ENCODE peak calls at places on chromosomes 12 and 14, in five cellular contexts. B is neural progenitor cell, N is fibroblast of lung, J is HepG2, R is PC-3. T is an unnamed sample.
A peak's percentile ranks its signal among the peaks of the same experiment; 100 is the strongest.

GRCh38 chr14:70045715-70046535 is 142.8 kb downstream of the SLC8A3 start:
- DNase-seq in B (peak; percentile 84), R (peak; percentile 82), J (peak; percentile 73), N (peak; percentile 44), T (peak; percentile 88)

GRCh38 chr12:110581951-110582285 is 1.2 kb downstream of the PPTC7 start:
- DNase-seq in R (peak; percentile 40), N (peak; percentile 25), B (no peak), J (no peak), T (no peak)

GRCh38 chr14:36580856-36581831 is 1.3 kb downstream of the NKX2-8 start:
- DNase-seq in J (no peak), N (peak; percentile 15), B (peak; percentile 83), R (peak; percentile 48), T (peak; percentile 67)

GRCh38 chr12:96456265-96456974 is 33.0 kb upstream of the CFAP54 start:
- DNase-seq in B (no peak), J (no peak), N (no peak), R (no peak), T (no peak)

GRCh38 chr12:77225373-77225772 is 160.0 kb upstream of the E2F7 start:
- DNase-seq in B (peak; percentile 27), J (peak; percentile 36), N (no peak), R (no peak), T (peak; percentile 21)

GRCh38 chr12:57390174-57390573 is 40.7 kb downstream of the R3HDM2 start:
- DNase-seq in J (no peak), N (no peak), R (no peak), B (no peak), T (no peak)

GRCh38 chr12:53659011-53659551 is 16.8 kb downstream of the ATP5MC2 start:
- DNase-seq in B (peak; percentile 87), N (peak; percentile 93), J (peak; percentile 96), R (peak; percentile 95), T (peak; percentile 68)

GRCh38 chr12:7459973-7460372 is 16.0 kb upstream of the CD163L1 start:
- DNase-seq in B (no peak), R (no peak), J (no peak), N (no peak), T (no peak)

GRCh38 chr14:61737913-61738312 is 24.3 kb upstream of the SNAPC1 start:
- DNase-seq in N (no peak), R (no peak), B (no peak), J (no peak), T (no peak)

GRCh38 chr12:32312049-32312670 is 87.2 kb upstream of the FGD4 start:
- DNase-seq in R (peak; percentile 68), N (peak; percentile 84), J (peak; percentile 42), B (peak; percentile 68), T (peak; percentile 81)

GRCh38 chr14:97301931-97302559 is 504.9 kb downstream of the VRK1 start:
- DNase-seq in B (peak; percentile 31), J (no peak), N (no peak), R (no peak), T (no peak)

GRCh38 chr12:6647083-6647604 is at the start of gene ACRBP:
- DNase-seq in J (no peak), R (no peak), N (peak; percentile 43), B (peak; percentile 87), T (peak; percentile 69)

GRCh38 chr12:93784339-93785086 is 107.3 kb downstream of the CRADD start:
- DNase-seq in R (peak; percentile 79), B (peak; percentile 72), N (peak; percentile 89), J (peak; percentile 25), T (peak; percentile 34)

GRCh38 chr14:23153891-23154796 is 29.3 kb downstream of the SLC7A8 start:
- DNase-seq in R (no peak), N (peak; percentile 55), B (peak; percentile 46), J (no peak), T (peak; percentile 74)

GRCh38 chr12:100675432-100675831 is 101.9 kb downstream of the GAS2L3 start:
- DNase-seq in R (peak; percentile 77), N (peak; percentile 67), B (no peak), J (no peak), T (peak; percentile 43)

GRCh38 chr12:78146365-78146772 is 315.7 kb downstream of the NAV3 start:
- DNase-seq in B (peak; percentile 50), R (peak; percentile 47), N (peak; percentile 74), J (peak; percentile 15), T (peak; percentile 52)

GRCh38 chr12:116524311-116524710 is 34.9 kb upstream of the MAP1LC3B2 start:
- DNase-seq in J (no peak), R (no peak), B (no peak), N (no peak), T (no peak)

GRCh38 chr14:21436567-21437062 is 19.3 kb downstream of the CHD8 start:
- DNase-seq in B (no peak), R (no peak), N (peak; percentile 7), J (no peak), T (no peak)

GRCh38 chr12:15629761-15630160 is 159.4 kb downstream of the EPS8 start:
- DNase-seq in B (no peak), N (peak; percentile 68), R (peak; percentile 75), J (no peak), T (no peak)

GRCh38 chr12:55847603-55848329 is 5.0 kb upstream of the MMP19 start:
- DNase-seq in R (peak; percentile 23), N (peak; percentile 100), J (peak; percentile 26), B (no peak), T (peak; percentile 91)

GRCh38 chr12:89346741-89347324 is 5.5 kb downstream of the DUSP6 start:
- DNase-seq in J (peak; percentile 42), B (peak; percentile 43), N (peak; percentile 71), R (peak; percentile 56), T (no peak)
- H3K4me2 ChIP-seq in J (peak overlapping the region; percentile 94), B (peak overlapping the region; percentile 76), N (peak overlapping the region; percentile 78), R (peak overlapping the region; percentile 91), T (peak overlapping the region; percentile 3)

DNA sequence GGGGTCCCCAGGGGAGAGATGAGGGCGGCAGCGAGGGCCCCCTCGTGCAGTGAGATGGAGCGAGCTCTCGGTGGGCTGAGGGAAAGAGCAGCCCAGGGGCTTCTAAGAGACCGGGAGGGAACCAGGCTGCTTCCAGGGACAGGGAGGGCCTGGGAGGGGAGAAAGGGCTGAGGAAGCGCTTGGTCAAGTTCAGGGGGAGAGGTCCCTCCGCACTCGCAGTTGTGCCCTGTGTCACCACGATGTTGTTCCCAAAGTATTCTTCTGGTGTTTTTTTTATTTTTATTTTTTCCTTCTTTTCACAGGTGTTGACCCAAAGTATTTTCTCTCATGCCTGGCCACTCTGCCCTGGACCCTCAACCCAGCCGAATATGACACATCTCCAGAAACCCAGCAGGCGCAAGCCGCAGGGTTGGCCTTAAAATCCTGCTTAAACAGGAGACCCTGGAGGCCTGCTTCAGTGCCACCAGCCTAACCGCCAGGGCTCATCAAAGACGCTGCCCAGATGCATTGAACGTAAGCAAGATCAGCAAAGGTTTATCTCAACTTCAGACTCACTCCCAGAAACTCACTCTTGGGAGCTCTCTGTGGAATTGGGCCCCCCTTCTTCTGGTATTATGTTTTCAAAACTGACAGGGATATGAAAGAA is 16.2 kb downstream of the TNFAIP2 start:
- DNase-seq in J (no peak), B (no peak), N (no peak), R (no peak), T (no peak)
- TF ChIP-seq EZH2 in J (no peak), B (no peak), N (no peak), R (no peak), T (no peak)

DNA sequence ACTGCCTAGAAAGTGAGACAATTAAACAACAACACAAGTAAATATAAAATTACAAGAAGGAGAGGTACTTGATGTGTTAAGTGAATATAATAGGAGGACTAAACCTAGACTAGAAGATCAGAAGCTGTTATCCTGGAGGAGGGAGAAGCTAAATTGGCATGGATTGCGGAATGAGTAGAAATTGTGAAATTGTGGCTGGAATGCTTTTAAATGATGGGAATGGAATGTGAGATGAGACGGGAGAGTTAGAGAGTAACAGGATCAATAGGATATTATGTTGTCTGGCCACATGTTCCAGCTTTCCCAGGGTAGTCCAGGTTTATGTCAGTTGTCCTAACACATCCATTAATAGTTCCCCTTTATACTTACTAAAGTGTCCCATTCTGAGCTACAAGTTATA is 44.0 kb upstream of the CPNE8 start:
- DNase-seq in B (no peak), R (no peak), J (peak; percentile 1), N (no peak), T (no peak)
- H3K4me2 ChIP-seq in B (no peak overlapping the region), R (no peak overlapping the region), J (no peak overlapping the region), N (no peak overlapping the region), T (no peak overlapping the region)

DNA sequence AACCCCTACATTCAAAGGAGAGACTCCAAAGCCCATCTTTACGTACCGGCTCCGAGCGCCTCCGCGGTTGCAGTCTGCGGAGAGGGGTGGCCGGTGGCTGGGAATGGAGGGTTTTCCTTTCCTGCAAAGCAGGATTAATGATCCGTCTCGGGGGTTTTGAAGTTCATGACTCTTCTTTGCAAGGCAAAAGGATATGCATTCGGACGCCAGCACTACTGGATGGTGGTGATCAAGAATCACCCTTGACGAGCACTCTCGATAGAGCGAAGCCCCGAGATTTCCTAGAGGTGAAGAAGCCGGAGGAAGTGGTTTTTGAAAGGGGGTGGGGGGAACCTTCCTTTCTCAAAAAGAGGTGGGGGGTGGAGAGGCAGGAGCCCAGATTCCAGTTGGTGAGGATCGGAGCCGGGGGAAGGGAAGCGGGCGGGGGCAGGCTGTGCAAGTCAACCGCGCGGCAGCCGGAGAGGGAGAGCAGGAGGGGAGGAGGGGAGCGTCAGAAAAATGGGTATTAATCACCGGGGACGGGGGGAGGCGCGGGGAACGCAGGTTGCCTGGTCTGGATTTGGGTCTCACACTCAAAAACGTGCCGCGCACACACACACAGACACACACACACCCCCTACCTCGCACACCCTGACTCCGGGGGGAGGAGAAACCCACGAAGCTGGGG is at the start of gene GRIN2B:
- DNase-seq in N (no peak), R (no peak), J (no peak), B (peak; percentile 58), T (peak; percentile 27)
- TF ChIP-seq EZH2 in N (no peak), R (no peak), J (no peak), B (peak; percentile 69), T (peak; percentile 70)

GRCh38 chr12:92496790-92497189 is 206.0 kb upstream of the PLEKHG7 start:
- DNase-seq in R (no peak), B (no peak), J (no peak), N (no peak), T (no peak)
- H3K4me2 ChIP-seq in R (no peak overlapping the region), B (no peak overlapping the region), J (no peak overlapping the region), N (no peak overlapping the region), T (no peak overlapping the region)

DNA sequence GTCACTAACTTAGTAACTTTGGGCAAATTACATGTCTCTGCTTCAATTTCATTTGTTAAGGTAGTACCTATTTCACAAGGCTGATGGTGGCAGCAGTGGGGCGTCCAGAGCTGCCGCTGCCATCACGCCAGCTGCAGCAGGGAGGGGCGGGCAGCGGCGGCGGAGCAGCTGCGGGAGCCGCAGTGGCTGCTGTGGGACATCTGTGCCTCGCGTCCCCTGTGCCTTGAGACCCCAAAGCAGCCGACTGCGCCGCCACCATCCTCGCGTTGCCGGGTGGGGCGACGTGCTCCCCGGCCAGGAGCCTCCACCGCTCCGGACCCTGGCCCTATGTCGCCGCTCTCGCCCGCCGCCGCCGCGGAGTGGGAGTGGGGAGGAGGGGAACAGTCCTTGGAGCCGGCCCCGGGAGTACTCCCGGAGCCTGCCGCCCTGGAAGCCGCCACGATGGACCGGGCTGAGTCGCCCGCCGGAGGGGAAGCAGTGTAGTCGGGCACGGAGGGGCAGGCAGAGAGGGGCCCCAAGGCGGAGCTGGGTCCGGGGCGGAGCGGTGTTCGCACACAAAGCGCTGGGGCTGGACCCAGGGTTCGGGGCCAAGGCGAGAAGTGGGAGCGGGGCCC is 51.4 kb downstream of the A2M start:
- DNase-seq in R (peak; percentile 59), J (peak; percentile 65), B (peak; percentile 83), N (peak; percentile 77), T (peak; percentile 90)
- TF ChIP-seq EZH2 in R (no peak), J (no peak), B (no peak), N (no peak), T (no peak)